ENCODE peak calls at places on chromosomes 12 and 14, in eight cellular contexts. M, A, B, N, Z, P, I and E are unnamed samples. For H3K4me1, the result is how much of the 10 kb centered on the place peaks cover.

GRCh38 chr14:105944632-105945610 is 418.5 kb downstream of the TMEM121 start:
- DNase-seq in A (peak), Z (peak), B (peak), M (peak), P (no peak), N (no peak), I (peak), E (peak)

GRCh38 chr12:24482882-24483604 is 465.9 kb downstream of the BCAT1 start:
- DNase-seq in Z (no peak), B (no peak), A (no peak), P (no peak), M (no peak), N (no peak), I (no peak), E (no peak)

GRCh38 chr14:30906752-30907658 is 32.6 kb downstream of the COCH start:
- DNase-seq in I (no peak), B (no peak), N (no peak), P (no peak), A (no peak), Z (no peak), M (no peak), E (no peak)

GRCh38 chr14:65346895-65347294 is 65.6 kb upstream of the FUT8 start:
- DNase-seq in N (no peak), I (no peak), A (no peak), P (no peak), B (no peak), M (peak), Z (no peak), E (no peak)

GRCh38 chr14:63383776-63384367 is 65.1 kb upstream of the GPHB5 start:
- DNase-seq in Z (no peak), M (no peak), A (no peak), P (no peak), N (no peak), I (no peak), B (no peak), E (no peak)

GRCh38 chr12:27488479-27488878 is 35.5 kb upstream of the PPFIBP1 start:
- DNase-seq in B (no peak), I (no peak), P (no peak), A (no peak), Z (no peak), M (no peak), N (no peak), E (no peak)

GRCh38 chr14:43043851-43044250 is 1437.2 kb downstream of the LRFN5 start:
- DNase-seq in A (no peak), P (no peak), Z (no peak), I (no peak), N (no peak), M (no peak), B (no peak), E (no peak)

GRCh38 chr12:121537814-121538698 is 42.8 kb downstream of the KDM2B start:
- DNase-seq in I (peak), N (no peak), A (no peak), Z (peak), P (no peak), M (peak), B (no peak), E (no peak)

GRCh38 chr14:71720978-71721624 is 211.1 kb upstream of the RGS6 start:
- DNase-seq in A (no peak), I (peak), Z (no peak), M (peak), B (no peak), N (no peak), P (no peak), E (no peak)

GRCh38 chr12:124336184-124336437 is 41.2 kb downstream of the RFLNA start:
- DNase-seq in Z (no peak), A (no peak), P (no peak), M (no peak), I (no peak), N (no peak), B (no peak), E (no peak)

GRCh38 chr12:104190151-104190550 is 25.4 kb upstream of the TXNRD1 start:
- DNase-seq in A (no peak), M (no peak), N (no peak), Z (no peak), B (no peak), P (no peak), I (no peak), E (no peak)

GRCh38 chr14:90797919-90798318 is 18.3 kb downstream of the TTC7B start:
- DNase-seq in A (no peak), N (no peak), I (no peak), Z (no peak), P (no peak), M (no peak), B (no peak), E (no peak)

GRCh38 chr12:922297-922696 is 27.2 kb downstream of the RAD52 start:
- DNase-seq in A (no peak), M (no peak), B (no peak), I (no peak), Z (no peak), N (no peak), P (no peak), E (no peak)

GRCh38 chr14:34782031-34782430 is 67.6 kb upstream of the CFL2 start:
- DNase-seq in N (no peak), P (no peak), B (no peak), Z (no peak), A (no peak), I (no peak), M (no peak), E (no peak)

GRCh38 chr14:91154851-91155625 is 41.2 kb downstream of the DGLUCY start:
- DNase-seq in N (no peak), M (peak), I (peak), A (peak), P (peak), B (peak), Z (peak), E (peak)

GRCh38 chr14:23399591-23399990 is 8.5 kb downstream of the MYH6 start:
- DNase-seq in A (no peak), I (no peak), Z (no peak), N (no peak), M (no peak), P (no peak), B (no peak), E (no peak)

DNA sequence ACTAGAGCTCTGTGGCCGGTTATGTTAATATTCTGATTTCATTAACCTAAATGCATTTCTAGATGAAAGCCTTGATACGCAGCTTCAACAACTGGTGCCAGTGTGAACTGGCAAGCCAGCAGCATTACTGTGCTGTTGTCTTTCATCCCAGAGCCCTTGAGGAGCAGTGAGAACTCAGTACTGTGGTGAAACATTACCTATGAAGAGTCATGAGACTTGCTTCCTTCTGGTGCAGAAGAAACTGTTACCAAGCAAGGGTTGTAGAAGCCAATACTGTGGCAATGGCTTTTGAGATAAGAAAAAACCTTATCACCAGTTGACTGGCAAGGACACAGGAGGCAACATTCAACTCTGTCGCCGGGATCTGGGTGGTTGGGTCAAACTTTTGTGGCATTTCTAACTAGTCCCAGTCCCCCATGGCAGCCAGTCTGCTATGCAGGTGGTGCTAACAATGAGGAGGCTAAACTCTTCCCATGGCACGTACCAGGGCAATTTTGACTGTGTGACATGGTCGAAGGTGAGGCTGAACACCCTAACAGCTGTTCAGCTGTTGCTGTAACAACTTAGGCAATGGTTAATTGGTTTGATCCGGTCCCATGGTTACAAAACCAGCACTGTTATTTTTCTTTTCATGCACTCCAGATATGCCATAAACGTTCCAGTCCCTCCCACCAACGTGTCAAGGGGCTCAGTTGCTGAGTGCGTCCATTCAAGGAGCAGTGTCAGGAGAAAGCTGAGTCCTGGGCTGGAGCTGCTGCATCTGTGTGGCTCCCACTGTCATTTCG is 12.6 kb upstream of the LGALS3 start:
- DNase-seq in N (no peak), P (no peak), I (peak), B (no peak), M (peak), A (no peak), Z (peak), E (no peak)
- TF ChIP-seq POLR2A in N (no peak), P (no peak), I (peak), B (no peak), M (no peak), A (no peak), Z (no peak), E (no peak)

GRCh38 chr14:73719791-73720190 is 5.6 kb upstream of the PNMA1 start:
- DNase-seq in I (no peak), N (no peak), P (no peak), A (no peak), Z (no peak), B (no peak), M (no peak), E (no peak)
- H3K4me1 ChIP-seq in I (under half), N (under half), P (under half), A (under half), Z (half or more), B (under half), M (under half), E (under half)

GRCh38 chr12:53727310-53728041 is at the start of gene CALCOCO1:
- DNase-seq in Z (peak), N (peak), M (peak), A (peak), I (peak), B (peak), P (peak), E (peak)
- TF ChIP-seq POLR2A in Z (no peak), N (no peak), M (peak), A (peak), I (peak), B (peak), P (peak), E (peak)

DNA sequence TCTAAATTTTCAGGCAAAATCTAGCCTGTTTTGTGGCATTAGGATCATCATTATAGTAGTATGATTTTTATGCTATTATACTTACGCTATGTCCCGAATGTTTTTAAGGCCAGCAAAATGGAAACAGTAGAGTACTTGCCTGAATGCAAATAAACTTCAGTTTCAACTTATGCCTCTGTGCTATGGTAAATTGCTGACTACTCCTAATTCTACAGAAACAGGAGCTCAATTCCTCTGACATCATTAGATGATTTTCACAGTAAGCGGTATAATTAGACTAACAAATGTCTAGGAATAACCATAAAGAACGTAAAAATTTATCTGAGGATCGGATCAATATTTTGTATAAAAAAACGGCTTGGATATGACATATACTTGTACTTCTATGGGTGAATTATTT is 270.0 kb downstream of the EGLN3 start:
- DNase-seq in Z (no peak), M (no peak), I (no peak), N (no peak), B (no peak), P (no peak), A (no peak), E (no peak)
- H3K4me1 ChIP-seq in Z (under half), M (under half), I (under half), N (under half), B (under half), P (under half), A (under half), E (under half)

DNA sequence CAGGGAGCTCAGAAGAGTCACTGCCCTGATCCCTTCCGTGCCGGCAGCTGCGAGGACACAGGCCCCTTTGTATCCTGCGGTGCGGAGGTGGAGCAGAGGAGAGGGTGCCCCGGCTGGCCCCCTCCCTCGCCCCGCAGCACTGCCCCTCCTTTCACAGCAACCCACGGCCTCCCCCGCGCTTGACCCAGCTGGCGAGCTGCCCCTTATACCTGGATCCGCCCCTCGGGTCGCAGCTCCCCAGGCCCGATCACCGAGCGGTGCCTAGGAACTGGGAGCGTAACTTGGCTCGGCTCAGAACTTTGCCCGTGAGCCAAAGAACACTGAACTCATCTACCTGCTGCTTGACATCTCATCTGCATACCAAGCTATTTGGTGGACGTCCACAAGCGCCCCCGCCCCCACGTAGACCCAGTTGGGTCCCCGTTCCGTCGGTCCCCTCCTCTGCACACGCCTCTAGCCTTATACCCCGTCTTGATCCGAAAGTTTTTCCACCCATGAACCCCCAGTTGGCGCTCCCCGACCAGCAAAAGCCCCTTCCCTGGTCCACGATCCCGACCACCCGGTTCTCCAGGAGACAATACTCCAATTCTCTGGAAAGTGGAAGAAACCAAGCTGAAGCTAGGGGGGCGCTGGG is 697 bp upstream of the DNAJC14 start:
- DNase-seq in B (peak), M (peak), Z (peak), P (no peak), I (peak), N (peak), A (peak), E (no peak)
- TF ChIP-seq POLR2A in B (no peak), M (no peak), Z (no peak), P (no peak), I (peak), N (no peak), A (no peak), E (no peak)